ENCODE peak calls at places on chromosomes 13 and 19, in six cellular contexts. D is K562, Y is uterus, Z is esophagus muscularis mucosa, X is heart left ventricle, S is IMR-90. F is an unnamed sample.

GRCh38 chr13:47008318-47008717 is 111.5 kb upstream of the HTR2A start:
- DNase-seq in S (no peak), Z (no peak), Y (no peak), D (peak; percentile 12), X (no peak), F (peak; percentile 14)

GRCh38 chr13:40442191-40442590 is 224.2 kb downstream of the FOXO1 start:
- DNase-seq in X (peak; percentile 76), Y (no peak), Z (no peak), S (no peak), D (no peak), F (no peak)

GRCh38 chr19:14337510-14337909 is 43.7 kb upstream of the ADGRE5 start:
- DNase-seq in Z (no peak), Y (no peak), D (peak; percentile 83), S (no peak), X (no peak), F (peak; percentile 53)

GRCh38 chr19:55535579-55536350 is 1.2 kb downstream of the SBK2 start:
- DNase-seq in D (no peak), Z (no peak), Y (no peak), X (no peak), S (no peak), F (no peak)

GRCh38 chr19:1435378-1435989 is 2.7 kb upstream of the RPS15 start:
- DNase-seq in Y (peak; percentile 14), Z (no peak), X (no peak), D (no peak), S (no peak), F (no peak)

GRCh38 chr19:4870025-4870700 is 2.7 kb upstream of the PLIN3 start:
- DNase-seq in X (peak; percentile 82), Z (no peak), Y (peak; percentile 24), S (peak; percentile 92), D (peak; percentile 78), F (no peak)

GRCh38 chr19:48480476-48481190 is 11.5 kb downstream of the CYTH2 start:
- DNase-seq in D (no peak), X (peak; percentile 63), Z (no peak), Y (peak; percentile 48), S (no peak), F (no peak)

GRCh38 chr13:72255908-72256307 is 388.9 kb upstream of the DACH1 start:
- DNase-seq in D (no peak), Y (no peak), Z (no peak), S (no peak), X (no peak), F (no peak)

GRCh38 chr13:40116008-40116407 is 460.5 kb downstream of the COG6 start:
- DNase-seq in Z (no peak), X (peak; percentile 69), Y (peak; percentile 80), D (peak; percentile 46), S (peak; percentile 40), F (peak; percentile 8)

GRCh38 chr19:49514151-49514550 is 1.7 kb downstream of the FCGRT start:
- DNase-seq in Z (no peak), S (no peak), Y (no peak), X (no peak), D (no peak), F (no peak)

GRCh38 chr13:111458001-111458531 is 137.6 kb downstream of the TEX29 start:
- DNase-seq in Y (no peak), S (no peak), D (no peak), Z (no peak), X (no peak), F (no peak)

GRCh38 chr19:10895920-10896319 is 24.6 kb downstream of the CARM1 start:
- DNase-seq in Z (no peak), D (no peak), S (no peak), X (no peak), Y (no peak), F (no peak)

GRCh38 chr19:6065685-6066365 is 44.5 kb downstream of the RFX2 start:
- DNase-seq in Z (no peak), X (peak; percentile 72), D (peak; percentile 87), S (peak; percentile 30), Y (peak; percentile 65), F (no peak)

GRCh38 chr13:112980441-112980840 is 11.4 kb downstream of the MCF2L start:
- DNase-seq in X (no peak), Y (no peak), D (no peak), Z (no peak), S (no peak), F (no peak)

GRCh38 chr19:29861575-29861974 is 49.8 kb downstream of the CCNE1 start:
- DNase-seq in D (no peak), Z (no peak), Y (no peak), S (no peak), X (no peak), F (no peak)

GRCh38 chr13:113955235-113955634 is 18.6 kb downstream of the C13orf46 start:
- DNase-seq in Y (no peak), X (peak; percentile 10), D (no peak), S (no peak), Z (no peak), F (no peak)

DNA sequence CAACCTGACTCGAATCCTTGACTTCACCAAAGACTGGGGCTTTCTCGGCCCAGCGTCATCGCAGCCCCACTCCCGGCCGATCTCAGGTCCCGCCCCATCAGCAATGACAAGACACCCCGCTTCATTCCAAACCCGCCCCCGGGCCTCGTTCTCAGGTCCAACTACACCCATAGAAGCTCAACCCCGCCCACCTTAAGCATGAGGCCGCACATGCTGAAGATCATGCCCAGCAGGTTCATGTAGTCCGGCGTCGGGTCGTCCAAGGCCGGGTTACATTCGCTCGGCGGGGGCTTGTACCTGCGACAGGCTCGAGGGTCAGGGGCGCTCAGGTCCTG is 2.3 kb downstream of the WDR83 start:
- DNase-seq in Y (peak; percentile 54), S (peak; percentile 65), X (peak; percentile 47), D (peak; percentile 79), Z (peak; percentile 93), F (peak; percentile 91)
- TF ChIP-seq POLR2A in Y (no peak), S (no peak), X (no peak), D (no peak), Z (no peak), F (no peak)

DNA sequence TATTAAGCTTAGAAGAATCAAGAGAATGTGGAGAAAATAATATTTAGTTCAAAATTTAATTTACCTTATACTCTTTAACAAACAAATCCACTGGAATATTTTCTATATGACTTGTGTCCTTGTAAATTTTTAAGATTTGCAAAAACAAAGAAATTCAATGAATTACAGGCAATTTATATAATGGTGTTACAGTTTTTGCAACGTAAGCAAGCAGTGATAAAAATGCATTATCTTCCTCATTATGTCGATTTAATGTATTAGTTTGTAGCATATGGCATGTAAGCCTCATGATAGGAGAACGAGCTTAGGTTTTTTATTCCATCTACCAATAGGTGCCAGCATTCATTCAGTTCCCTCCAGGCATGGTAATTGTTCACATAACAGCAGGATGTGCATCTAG is 100.0 kb upstream of the PCDH9 start:
- DNase-seq in Z (no peak), Y (no peak), D (no peak), X (no peak), S (no peak), F (no peak)
- TF ChIP-seq POLR2A in Z (no peak), Y (no peak), D (no peak), X (no peak), S (no peak), F (no peak)

DNA sequence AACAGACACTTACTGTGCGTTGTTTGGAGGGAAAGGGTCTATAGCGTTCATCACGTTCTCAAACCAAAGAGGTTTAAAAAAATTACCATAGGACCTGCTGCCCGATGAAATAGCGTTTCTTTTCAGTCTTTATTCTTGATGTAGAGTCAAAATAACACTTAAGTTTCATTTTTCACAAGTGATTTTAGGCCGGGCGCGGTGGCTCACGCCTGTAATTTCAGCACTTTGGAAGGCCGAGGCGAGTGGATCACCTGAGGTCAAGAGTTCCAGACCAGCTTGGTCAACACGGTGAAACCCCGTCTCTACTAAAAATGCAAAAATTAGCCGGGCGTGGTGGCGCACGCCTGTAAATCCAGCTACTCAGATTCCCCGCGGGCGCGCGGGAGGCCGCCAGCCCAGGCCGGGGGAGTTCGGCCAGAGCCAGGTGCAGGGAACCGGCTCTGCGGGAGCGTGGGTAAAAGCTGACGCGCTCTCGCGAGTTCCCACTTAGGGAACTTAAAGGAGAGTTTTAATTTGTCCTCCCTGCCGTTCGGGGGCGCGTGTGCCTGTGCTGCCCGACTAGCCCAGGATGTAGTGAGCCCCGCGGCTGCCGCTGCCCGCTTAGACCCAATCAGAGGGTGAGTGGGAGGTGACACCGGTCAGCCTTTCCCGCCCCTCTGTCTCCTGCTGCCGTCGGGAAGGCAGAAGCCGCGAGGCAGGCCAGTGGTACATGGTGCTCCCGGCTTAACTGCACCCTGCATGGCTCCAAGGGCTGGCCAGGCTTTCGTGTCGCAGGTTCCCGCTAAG is 35.8 kb upstream of the NEK3 start:
- DNase-seq in D (no peak), Z (peak; percentile 94), X (peak; percentile 90), Y (peak; percentile 81), S (peak; percentile 50), F (peak; percentile 73)
- TF ChIP-seq POLR2A in D (no peak), Z (no peak), X (no peak), Y (no peak), S (no peak), F (no peak)

DNA sequence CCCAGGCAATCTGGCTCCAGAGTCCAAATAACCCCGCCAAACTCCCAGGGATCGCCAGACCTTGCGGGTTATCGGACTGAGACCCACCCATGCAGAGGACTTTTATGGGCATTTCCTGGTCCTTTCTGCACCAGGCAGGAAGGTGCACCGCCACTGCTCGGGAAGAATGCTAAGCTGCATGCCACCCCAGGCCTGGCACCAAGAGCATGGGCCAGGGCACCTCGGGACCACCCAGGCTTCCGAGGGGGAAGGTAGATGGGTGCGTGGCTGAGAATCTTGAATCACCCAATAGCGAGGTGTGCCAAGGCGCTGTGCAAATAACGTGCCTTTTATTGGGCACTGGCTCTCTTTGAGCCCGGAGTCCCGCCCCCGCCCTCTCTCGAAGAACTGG is 422 bp upstream of the ZNF575 start:
- DNase-seq in D (no peak), Y (no peak), S (no peak), Z (no peak), X (peak; percentile 58), F (no peak)
- TF ChIP-seq POLR2A in D (no peak), Y (no peak), S (no peak), Z (no peak), X (no peak), F (no peak)

DNA sequence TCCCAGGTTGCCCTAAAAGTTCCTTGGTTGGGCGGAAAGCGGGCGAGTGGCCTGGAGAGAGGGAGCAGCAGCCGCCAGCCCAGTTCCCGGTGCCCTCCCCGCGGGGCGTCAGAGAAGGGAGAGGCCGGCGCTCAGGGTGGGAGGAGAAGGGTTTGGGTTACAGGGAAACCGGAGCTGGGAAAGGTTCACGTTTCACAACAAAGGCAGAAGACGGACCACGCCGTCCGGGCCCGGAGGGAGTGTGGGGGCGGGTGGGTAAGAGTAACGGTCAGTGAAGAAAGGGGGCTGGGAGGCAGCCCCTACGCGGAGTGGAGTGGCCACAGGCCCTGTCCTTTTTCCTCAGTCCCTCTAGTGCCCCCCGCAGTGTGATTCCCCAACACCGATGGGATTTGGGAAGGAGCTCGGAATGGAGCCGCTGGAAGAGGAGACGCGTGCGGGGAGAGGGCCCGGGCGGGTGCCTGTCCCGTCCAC is 1.6 kb downstream of the SIX5 start:
- DNase-seq in S (peak; percentile 89), Y (peak; percentile 88), D (peak; percentile 64), X (peak; percentile 86), Z (no peak), F (no peak)
- TF ChIP-seq POLR2A in S (no peak), Y (peak; percentile 75), D (no peak), X (peak; percentile 35), Z (peak; percentile 66), F (no peak)

GRCh38 chr19:18521692-18522123 is at the start of gene ELL:
- DNase-seq in Y (no peak), S (no peak), D (no peak), Z (no peak), X (no peak), F (no peak)
- TF ChIP-seq POLR2A in Y (peak; percentile 93), S (peak; percentile 98), D (peak; percentile 92), Z (peak; percentile 98), X (peak; percentile 90), F (peak; percentile 68)

F was measured in erythroblast.